ENCODE peak calls at places on chromosomes 3 and 15, in eight cellular contexts. One of them, this sample, is unnamed. For H3K36me3, the result is how much of the 10 kb centered on the place peaks cover.

GRCh38 chr3:184156522-184156955 is 1.4 kb downstream of the DVL3 start:
- DNase-seq in uterus: peak
- DNase-seq in breast epithelium: no peak
- DNase-seq in CD8-positive, alpha-beta memory T cell: no peak
- DNase-seq in heart left ventricle: peak
- DNase-seq in left ventricle myocardium inferior: peak
- DNase-seq in OCI-LY7: no peak
- DNase-seq in heart right ventricle: peak
- DNase-seq in this sample: peak

GRCh38 chr15:70270752-70271111 is 173.0 kb upstream of the TLE3 start:
- DNase-seq in uterus: no peak
- DNase-seq in breast epithelium: no peak
- DNase-seq in CD8-positive, alpha-beta memory T cell: no peak
- DNase-seq in heart left ventricle: no peak
- DNase-seq in left ventricle myocardium inferior: no peak
- DNase-seq in OCI-LY7: no peak
- DNase-seq in heart right ventricle: no peak
- DNase-seq in this sample: no peak

GRCh38 chr15:75338661-75339240 is 2.9 kb downstream of the COMMD4 start:
- DNase-seq in uterus: no peak
- DNase-seq in breast epithelium: no peak
- DNase-seq in CD8-positive, alpha-beta memory T cell: no peak
- DNase-seq in heart left ventricle: no peak
- DNase-seq in left ventricle myocardium inferior: no peak
- DNase-seq in OCI-LY7: no peak
- DNase-seq in heart right ventricle: no peak
- DNase-seq in this sample: no peak

GRCh38 chr15:61880079-61880478 is 180.2 kb downstream of the VPS13C start:
- DNase-seq in uterus: no peak
- DNase-seq in breast epithelium: no peak
- DNase-seq in CD8-positive, alpha-beta memory T cell: no peak
- DNase-seq in heart left ventricle: no peak
- DNase-seq in left ventricle myocardium inferior: no peak
- DNase-seq in OCI-LY7: no peak
- DNase-seq in heart right ventricle: no peak
- DNase-seq in this sample: no peak

GRCh38 chr3:141312359-141313090 is 55.8 kb upstream of the ZBTB38 start:
- DNase-seq in uterus: no peak
- DNase-seq in breast epithelium: no peak
- DNase-seq in CD8-positive, alpha-beta memory T cell: no peak
- DNase-seq in heart left ventricle: no peak
- DNase-seq in left ventricle myocardium inferior: no peak
- DNase-seq in OCI-LY7: no peak
- DNase-seq in heart right ventricle: no peak
- DNase-seq in this sample: no peak

GRCh38 chr3:14852721-14853120 is 34.0 kb downstream of the FGD5 start:
- DNase-seq in uterus: no peak
- DNase-seq in breast epithelium: no peak
- DNase-seq in CD8-positive, alpha-beta memory T cell: no peak
- DNase-seq in heart left ventricle: no peak
- DNase-seq in left ventricle myocardium inferior: no peak
- DNase-seq in OCI-LY7: no peak
- DNase-seq in heart right ventricle: no peak
- DNase-seq in this sample: no peak

GRCh38 chr3:152466784-152467183 is 198.1 kb downstream of the MBNL1 start:
- DNase-seq in uterus: no peak
- DNase-seq in breast epithelium: no peak
- DNase-seq in CD8-positive, alpha-beta memory T cell: no peak
- DNase-seq in heart left ventricle: no peak
- DNase-seq in left ventricle myocardium inferior: no peak
- DNase-seq in OCI-LY7: peak
- DNase-seq in heart right ventricle: no peak
- DNase-seq in this sample: no peak

GRCh38 chr3:42655331-42655888 is 1.9 kb downstream of the ZBTB47 start:
- DNase-seq in uterus: no peak
- DNase-seq in breast epithelium: no peak
- DNase-seq in CD8-positive, alpha-beta memory T cell: no peak
- DNase-seq in heart left ventricle: peak
- DNase-seq in left ventricle myocardium inferior: no peak
- DNase-seq in OCI-LY7: no peak
- DNase-seq in heart right ventricle: no peak
- DNase-seq in this sample: no peak

GRCh38 chr3:156180077-156180476 is 59.7 kb downstream of the KCNAB1 start:
- DNase-seq in uterus: no peak
- DNase-seq in breast epithelium: no peak
- DNase-seq in CD8-positive, alpha-beta memory T cell: no peak
- DNase-seq in heart left ventricle: no peak
- DNase-seq in left ventricle myocardium inferior: no peak
- DNase-seq in OCI-LY7: no peak
- DNase-seq in heart right ventricle: no peak
- DNase-seq in this sample: no peak

GRCh38 chr3:59782664-59783063 is 732.8 kb upstream of the CFAP20DC start:
- DNase-seq in uterus: no peak
- DNase-seq in breast epithelium: no peak
- DNase-seq in CD8-positive, alpha-beta memory T cell: no peak
- DNase-seq in heart left ventricle: no peak
- DNase-seq in left ventricle myocardium inferior: no peak
- DNase-seq in OCI-LY7: no peak
- DNase-seq in heart right ventricle: no peak
- DNase-seq in this sample: no peak

GRCh38 chr3:174862101-174862500 is 3.0 kb downstream of the NAALADL2 start:
- DNase-seq in uterus: no peak
- DNase-seq in breast epithelium: peak
- DNase-seq in CD8-positive, alpha-beta memory T cell: no peak
- DNase-seq in heart left ventricle: no peak
- DNase-seq in left ventricle myocardium inferior: no peak
- DNase-seq in OCI-LY7: no peak
- DNase-seq in heart right ventricle: no peak
- DNase-seq in this sample: no peak

GRCh38 chr3:107382626-107383025 is 5.4 kb downstream of the CCDC54 start:
- DNase-seq in uterus: no peak
- DNase-seq in breast epithelium: no peak
- DNase-seq in CD8-positive, alpha-beta memory T cell: no peak
- DNase-seq in heart left ventricle: no peak
- DNase-seq in left ventricle myocardium inferior: no peak
- DNase-seq in OCI-LY7: no peak
- DNase-seq in heart right ventricle: no peak
- DNase-seq in this sample: no peak

GRCh38 chr3:42502429-42503250 is at the start of gene VIPR1:
- DNase-seq in uterus: peak
- DNase-seq in breast epithelium: peak
- DNase-seq in CD8-positive, alpha-beta memory T cell: peak
- DNase-seq in heart left ventricle: peak
- DNase-seq in left ventricle myocardium inferior: peak
- DNase-seq in OCI-LY7: peak
- DNase-seq in heart right ventricle: peak
- DNase-seq in this sample: peak

GRCh38 chr3:68448510-68449383 is 483.6 kb downstream of the TAFA4 start:
- DNase-seq in uterus: no peak
- DNase-seq in breast epithelium: no peak
- DNase-seq in CD8-positive, alpha-beta memory T cell: no peak
- DNase-seq in heart left ventricle: no peak
- DNase-seq in left ventricle myocardium inferior: no peak
- DNase-seq in OCI-LY7: no peak
- DNase-seq in heart right ventricle: no peak
- DNase-seq in this sample: no peak

GRCh38 chr3:188573286-188573928 is 419.4 kb downstream of the LPP start:
- DNase-seq in uterus: no peak
- DNase-seq in breast epithelium: no peak
- DNase-seq in CD8-positive, alpha-beta memory T cell: no peak
- DNase-seq in heart left ventricle: no peak
- DNase-seq in left ventricle myocardium inferior: no peak
- DNase-seq in OCI-LY7: peak
- DNase-seq in heart right ventricle: no peak
- DNase-seq in this sample: no peak
- H3K27ac ChIP-seq in uterus: no peak
- H3K27ac ChIP-seq in breast epithelium: no peak
- H3K27ac ChIP-seq in CD8-positive, alpha-beta memory T cell: no peak
- H3K27ac ChIP-seq in heart left ventricle: no peak
- H3K27ac ChIP-seq in left ventricle myocardium inferior: no peak
- H3K27ac ChIP-seq in OCI-LY7: no peak
- H3K27ac ChIP-seq in heart right ventricle: no peak
- H3K27ac ChIP-seq in this sample: no peak

DNA sequence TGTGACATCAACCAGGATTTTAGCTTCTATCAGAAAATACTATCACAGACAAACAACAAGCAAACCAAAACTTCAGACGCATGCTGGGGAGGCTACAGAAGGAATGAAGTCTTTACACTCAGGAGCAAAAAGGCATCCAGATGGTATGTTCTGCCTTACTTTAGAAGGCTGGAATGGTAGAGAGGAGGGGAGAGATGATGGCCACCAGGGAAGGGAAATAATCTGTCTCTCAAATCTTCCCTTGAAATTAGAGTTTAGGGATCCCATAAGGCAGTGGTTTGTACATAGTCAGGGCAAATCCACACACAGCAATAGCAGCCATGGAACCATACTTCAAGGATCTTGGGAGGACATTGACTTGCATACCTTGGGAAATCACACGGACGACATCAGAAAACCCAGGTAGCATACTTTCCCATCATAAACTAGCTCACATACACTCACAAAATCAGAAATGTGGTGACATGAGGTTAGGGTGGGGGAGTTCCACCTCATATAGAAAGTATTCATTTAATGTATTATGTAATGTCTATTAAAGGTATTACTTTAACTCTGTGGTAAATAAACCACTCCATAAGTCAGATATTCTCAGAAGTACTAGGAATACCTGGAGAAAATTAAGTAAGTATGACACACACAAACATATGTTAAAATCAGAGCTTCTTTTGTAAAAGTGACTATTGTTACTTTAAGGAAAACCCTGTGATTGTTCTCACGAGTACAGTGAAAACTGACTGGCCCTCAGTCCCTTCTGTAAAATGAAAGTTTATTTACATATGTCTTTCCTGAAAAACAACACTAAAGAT is 9.4 kb downstream of the BTLA start:
- DNase-seq in uterus: no peak
- DNase-seq in breast epithelium: no peak
- DNase-seq in CD8-positive, alpha-beta memory T cell: no peak
- DNase-seq in heart left ventricle: no peak
- DNase-seq in left ventricle myocardium inferior: no peak
- DNase-seq in OCI-LY7: no peak
- DNase-seq in heart right ventricle: no peak
- DNase-seq in this sample: no peak
- H3K4me3 ChIP-seq in uterus: no peak
- H3K4me3 ChIP-seq in breast epithelium: no peak
- H3K4me3 ChIP-seq in CD8-positive, alpha-beta memory T cell: no peak
- H3K4me3 ChIP-seq in heart left ventricle: no peak
- H3K4me3 ChIP-seq in left ventricle myocardium inferior: no peak
- H3K4me3 ChIP-seq in OCI-LY7: no peak
- H3K4me3 ChIP-seq in heart right ventricle: no peak
- H3K4me3 ChIP-seq in this sample: no peak

DNA sequence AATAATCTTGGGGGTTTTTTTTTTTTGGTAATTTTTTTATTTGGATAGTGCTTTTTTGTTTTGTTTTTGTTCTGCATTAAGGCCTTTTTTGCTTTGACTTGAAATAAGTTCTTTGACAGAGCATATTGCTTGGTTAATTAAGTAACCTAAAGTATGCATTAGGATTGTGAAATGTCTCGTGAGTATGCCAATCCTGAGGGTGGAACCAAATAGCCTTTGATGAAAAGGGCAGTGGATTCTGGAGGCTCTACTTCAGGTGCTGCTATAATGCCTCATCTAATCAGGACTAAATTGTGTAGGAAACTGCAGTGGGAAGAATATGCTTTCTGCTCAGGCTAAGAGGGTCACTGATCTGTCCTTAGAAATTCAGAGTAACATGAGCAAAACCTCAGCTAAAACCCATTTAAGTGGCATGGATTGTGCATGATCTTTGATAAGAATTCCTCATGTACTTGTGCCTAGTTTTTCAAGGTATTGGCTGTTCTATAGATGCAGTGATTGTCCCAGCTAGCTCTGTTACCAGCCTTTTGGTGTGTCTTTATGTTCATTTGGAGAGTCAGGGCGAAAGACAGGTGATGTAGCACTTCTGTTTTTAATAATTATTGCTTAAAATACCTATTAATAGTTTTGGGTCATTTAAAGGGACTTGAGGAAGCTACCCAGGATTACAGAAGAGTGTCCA is 15.4 kb downstream of the CDV3 start:
- DNase-seq in uterus: no peak
- DNase-seq in breast epithelium: no peak
- DNase-seq in CD8-positive, alpha-beta memory T cell: no peak
- DNase-seq in heart left ventricle: no peak
- DNase-seq in left ventricle myocardium inferior: no peak
- DNase-seq in OCI-LY7: no peak
- DNase-seq in heart right ventricle: no peak
- DNase-seq in this sample: no peak
- H3K36me3 ChIP-seq in uterus: under half
- H3K36me3 ChIP-seq in breast epithelium: under half
- H3K36me3 ChIP-seq in CD8-positive, alpha-beta memory T cell: under half
- H3K36me3 ChIP-seq in heart left ventricle: under half
- H3K36me3 ChIP-seq in left ventricle myocardium inferior: half or more
- H3K36me3 ChIP-seq in OCI-LY7: half or more
- H3K36me3 ChIP-seq in heart right ventricle: under half
- H3K36me3 ChIP-seq in this sample: half or more

GRCh38 chr15:60214201-60214600 is 183.6 kb downstream of the ANXA2 start:
- DNase-seq in uterus: no peak
- DNase-seq in breast epithelium: no peak
- DNase-seq in CD8-positive, alpha-beta memory T cell: no peak
- DNase-seq in heart left ventricle: no peak
- DNase-seq in left ventricle myocardium inferior: no peak
- DNase-seq in OCI-LY7: no peak
- DNase-seq in heart right ventricle: no peak
- DNase-seq in this sample: no peak

GRCh38 chr15:60219841-60220240 is 177.9 kb downstream of the ANXA2 start:
- DNase-seq in uterus: no peak
- DNase-seq in breast epithelium: no peak
- DNase-seq in CD8-positive, alpha-beta memory T cell: no peak
- DNase-seq in heart left ventricle: no peak
- DNase-seq in left ventricle myocardium inferior: no peak
- DNase-seq in OCI-LY7: no peak
- DNase-seq in heart right ventricle: no peak
- DNase-seq in this sample: no peak

GRCh38 chr15:60218256-60218655 is 179.5 kb downstream of the ANXA2 start:
- DNase-seq in uterus: no peak
- DNase-seq in breast epithelium: no peak
- DNase-seq in CD8-positive, alpha-beta memory T cell: no peak
- DNase-seq in heart left ventricle: no peak
- DNase-seq in left ventricle myocardium inferior: no peak
- DNase-seq in OCI-LY7: no peak
- DNase-seq in heart right ventricle: no peak
- DNase-seq in this sample: no peak

GRCh38 chr15:60215225-60215963 is 182.4 kb downstream of the ANXA2 start:
- DNase-seq in uterus: no peak
- DNase-seq in breast epithelium: no peak
- DNase-seq in CD8-positive, alpha-beta memory T cell: no peak
- DNase-seq in heart left ventricle: no peak
- DNase-seq in left ventricle myocardium inferior: no peak
- DNase-seq in OCI-LY7: no peak
- DNase-seq in heart right ventricle: no peak
- DNase-seq in this sample: no peak

DNA sequence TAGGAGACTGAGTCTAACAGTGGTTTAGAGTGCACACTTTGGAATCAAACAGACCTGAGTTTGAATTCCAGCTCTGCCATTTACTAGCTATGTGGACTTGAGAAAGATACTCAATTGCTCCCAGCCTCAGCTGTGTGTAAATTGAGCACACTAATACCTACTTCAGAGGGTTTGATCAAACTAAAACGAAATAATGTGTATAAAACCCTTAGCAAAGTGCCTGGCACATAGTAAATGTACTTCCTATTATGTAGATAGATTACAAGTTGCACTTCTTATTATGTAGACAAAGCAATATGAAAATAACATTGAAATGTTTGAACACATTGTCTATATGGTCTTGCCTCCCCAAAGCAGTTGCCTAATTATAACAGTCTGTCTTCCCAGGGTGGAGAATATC is 180.6 kb downstream of the ANXA2 start:
- DNase-seq in uterus: no peak
- DNase-seq in breast epithelium: no peak
- DNase-seq in CD8-positive, alpha-beta memory T cell: no peak
- DNase-seq in heart left ventricle: no peak
- DNase-seq in left ventricle myocardium inferior: no peak
- DNase-seq in OCI-LY7: no peak
- DNase-seq in heart right ventricle: no peak
- DNase-seq in this sample: no peak
- H3K27ac ChIP-seq in uterus: no peak
- H3K27ac ChIP-seq in breast epithelium: no peak
- H3K27ac ChIP-seq in CD8-positive, alpha-beta memory T cell: no peak
- H3K27ac ChIP-seq in heart left ventricle: no peak
- H3K27ac ChIP-seq in left ventricle myocardium inferior: no peak
- H3K27ac ChIP-seq in OCI-LY7: no peak
- H3K27ac ChIP-seq in heart right ventricle: no peak
- H3K27ac ChIP-seq in this sample: no peak